ENCODE peak calls at places on chromosomes 13 and 19, in four cellular contexts. X, T, C and W are unnamed samples.

GRCh38 chr13:52837850-52838249 is 10.6 kb downstream of the PCDH8 start:
- DNase-seq in T (no peak), C (no peak), X (no peak), W (no peak)

GRCh38 chr13:30971575-30971974 is 39.1 kb downstream of the TEX26 start:
- DNase-seq in C (no peak), T (no peak), X (no peak), W (no peak)

GRCh38 chr13:30872685-30873443 is 33.2 kb upstream of the MEDAG start:
- DNase-seq in X (no peak), C (peak), T (no peak), W (no peak)

GRCh38 chr13:79373916-79374315 is 32.1 kb downstream of the RBM26 start:
- DNase-seq in X (no peak), C (no peak), T (no peak), W (no peak)

GRCh38 chr19:48308695-48309586 is 16.4 kb upstream of the EMP3 start:
- DNase-seq in X (no peak), C (peak), T (no peak), W (no peak)

GRCh38 chr13:106052200-106052767 is 483.2 kb downstream of the EFNB2 start:
- DNase-seq in X (no peak), C (peak), T (no peak), W (no peak)

GRCh38 chr13:32650705-32651311 is 64.6 kb downstream of the PDS5B start:
- DNase-seq in C (peak), X (peak), T (no peak), W (peak)

GRCh38 chr19:40006273-40006691 is 9.4 kb downstream of the ZNF546 start:
- DNase-seq in C (no peak), X (no peak), T (no peak), W (no peak)

GRCh38 chr13:44759723-44760360 is 183.7 kb upstream of the TSC22D1 start:
- DNase-seq in X (no peak), C (no peak), T (no peak), W (no peak)

GRCh38 chr19:55099557-55100506 is 17.6 kb downstream of the PPP1R12C start:
- DNase-seq in T (peak), C (peak), X (no peak), W (no peak)

GRCh38 chr19:46409146-46409545 is 4.2 kb downstream of the CCDC8 start:
- DNase-seq in T (no peak), X (no peak), C (no peak), W (no peak)